ENCODE peak calls at places on chromosomes 6 and 20, in six cellular contexts. One of them, this sample, is unnamed.

GRCh38 chr6:27503436-27504030 is 30.6 kb upstream of the ZNF184 start:
- DNase-seq in H9: peak; percentile 76
- DNase-seq in fibroblast of mammary gland: peak; percentile 83
- DNase-seq in MM.1S: peak; percentile 75
- DNase-seq in BE2C: peak; percentile 71
- DNase-seq in dorsolateral prefrontal cortex: peak; percentile 12
- DNase-seq in this sample: no peak

GRCh38 chr6:154448448-154449096 is 61.9 kb downstream of the CNKSR3 start:
- DNase-seq in H9: no peak
- DNase-seq in fibroblast of mammary gland: peak; percentile 78
- DNase-seq in MM.1S: no peak
- DNase-seq in BE2C: peak; percentile 67
- DNase-seq in dorsolateral prefrontal cortex: no peak
- DNase-seq in this sample: no peak

GRCh38 chr20:18588554-18589043 is 745 bp downstream of the DTD1 start:
- DNase-seq in H9: peak; percentile 42
- DNase-seq in fibroblast of mammary gland: no peak
- DNase-seq in MM.1S: no peak
- DNase-seq in BE2C: peak; percentile 9
- DNase-seq in dorsolateral prefrontal cortex: no peak
- DNase-seq in this sample: no peak

GRCh38 chr6:399785-400517 is 8.4 kb downstream of the IRF4 start:
- DNase-seq in H9: no peak
- DNase-seq in fibroblast of mammary gland: no peak
- DNase-seq in MM.1S: peak; percentile 95
- DNase-seq in BE2C: no peak
- DNase-seq in dorsolateral prefrontal cortex: no peak
- DNase-seq in this sample: peak; percentile 76

GRCh38 chr6:27847706-27848105 is 64.5 kb downstream of the OR2B2 start:
- DNase-seq in H9: no peak
- DNase-seq in fibroblast of mammary gland: peak; percentile 73
- DNase-seq in MM.1S: no peak
- DNase-seq in BE2C: no peak
- DNase-seq in dorsolateral prefrontal cortex: no peak
- DNase-seq in this sample: no peak

GRCh38 chr6:64084201-64084663 is 448.6 kb downstream of the PHF3 start:
- DNase-seq in H9: no peak
- DNase-seq in fibroblast of mammary gland: no peak
- DNase-seq in MM.1S: no peak
- DNase-seq in BE2C: no peak
- DNase-seq in dorsolateral prefrontal cortex: no peak
- DNase-seq in this sample: no peak

GRCh38 chr20:2688041-2688591 is 4.5 kb upstream of the EBF4 start:
- DNase-seq in H9: peak; percentile 76
- DNase-seq in fibroblast of mammary gland: peak; percentile 28
- DNase-seq in MM.1S: peak; percentile 56
- DNase-seq in BE2C: peak; percentile 61
- DNase-seq in dorsolateral prefrontal cortex: peak; percentile 43
- DNase-seq in this sample: peak; percentile 68

GRCh38 chr6:154766993-154767392 is 33.8 kb downstream of the SCAF8 start:
- DNase-seq in H9: no peak
- DNase-seq in fibroblast of mammary gland: no peak
- DNase-seq in MM.1S: no peak
- DNase-seq in BE2C: no peak
- DNase-seq in dorsolateral prefrontal cortex: no peak
- DNase-seq in this sample: no peak

GRCh38 chr6:7404546-7404945 is 14.9 kb downstream of the RIOK1 start:
- DNase-seq in H9: no peak
- DNase-seq in fibroblast of mammary gland: peak; percentile 15
- DNase-seq in MM.1S: no peak
- DNase-seq in BE2C: no peak
- DNase-seq in dorsolateral prefrontal cortex: no peak
- DNase-seq in this sample: no peak

GRCh38 chr20:24991897-24992419 is 593 bp downstream of the APMAP start:
- DNase-seq in H9: no peak
- DNase-seq in fibroblast of mammary gland: no peak
- DNase-seq in MM.1S: no peak
- DNase-seq in BE2C: peak; percentile 24
- DNase-seq in dorsolateral prefrontal cortex: no peak
- DNase-seq in this sample: no peak

GRCh38 chr6:170173416-170173990 is 117.4 kb downstream of the DLL1 start:
- DNase-seq in H9: no peak
- DNase-seq in fibroblast of mammary gland: no peak
- DNase-seq in MM.1S: no peak
- DNase-seq in BE2C: no peak
- DNase-seq in dorsolateral prefrontal cortex: no peak
- DNase-seq in this sample: no peak

GRCh38 chr6:33737267-33738026 is 9.3 kb downstream of the IP6K3 start:
- DNase-seq in H9: no peak
- DNase-seq in fibroblast of mammary gland: no peak
- DNase-seq in MM.1S: no peak
- DNase-seq in BE2C: no peak
- DNase-seq in dorsolateral prefrontal cortex: no peak
- DNase-seq in this sample: no peak

GRCh38 chr6:40328376-40328987 is 258.7 kb downstream of the LRFN2 start:
- DNase-seq in H9: peak; percentile 89
- DNase-seq in fibroblast of mammary gland: no peak
- DNase-seq in MM.1S: peak; percentile 35
- DNase-seq in BE2C: peak; percentile 61
- DNase-seq in dorsolateral prefrontal cortex: no peak
- DNase-seq in this sample: no peak

GRCh38 chr20:20465259-20465658 is 97.4 kb downstream of the INSM1 start:
- DNase-seq in H9: peak; percentile 52
- DNase-seq in fibroblast of mammary gland: peak; percentile 28
- DNase-seq in MM.1S: no peak
- DNase-seq in BE2C: peak; percentile 37
- DNase-seq in dorsolateral prefrontal cortex: no peak
- DNase-seq in this sample: no peak

GRCh38 chr6:11538049-11538798 is 675 bp downstream of the TMEM170B start:
- DNase-seq in H9: peak; percentile 37
- DNase-seq in fibroblast of mammary gland: no peak
- DNase-seq in MM.1S: no peak
- DNase-seq in BE2C: peak; percentile 32
- DNase-seq in dorsolateral prefrontal cortex: peak; percentile 43
- DNase-seq in this sample: peak; percentile 42

GRCh38 chr6:159279790-159280277 is 110.6 kb downstream of the FNDC1 start:
- DNase-seq in H9: peak; percentile 43
- DNase-seq in fibroblast of mammary gland: no peak
- DNase-seq in MM.1S: no peak
- DNase-seq in BE2C: peak; percentile 21
- DNase-seq in dorsolateral prefrontal cortex: no peak
- DNase-seq in this sample: no peak

GRCh38 chr6:164308339-164308738 is 893.8 kb downstream of the QKI start:
- DNase-seq in H9: no peak
- DNase-seq in fibroblast of mammary gland: no peak
- DNase-seq in MM.1S: no peak
- DNase-seq in BE2C: no peak
- DNase-seq in dorsolateral prefrontal cortex: no peak
- DNase-seq in this sample: no peak

GRCh38 chr20:9966966-9967365 is 67.8 kb upstream of the ANKEF1 start:
- DNase-seq in H9: no peak
- DNase-seq in fibroblast of mammary gland: peak; percentile 26
- DNase-seq in MM.1S: no peak
- DNase-seq in BE2C: no peak
- DNase-seq in dorsolateral prefrontal cortex: no peak
- DNase-seq in this sample: no peak

GRCh38 chr6:4133941-4134838 is 1.2 kb downstream of the ECI2 start:
- DNase-seq in H9: no peak
- DNase-seq in fibroblast of mammary gland: peak; percentile 25
- DNase-seq in MM.1S: peak; percentile 48
- DNase-seq in BE2C: no peak
- DNase-seq in dorsolateral prefrontal cortex: peak; percentile 38
- DNase-seq in this sample: peak; percentile 18

GRCh38 chr6:116382587-116382986 is 11.8 kb downstream of the DSE start:
- DNase-seq in H9: no peak
- DNase-seq in fibroblast of mammary gland: no peak
- DNase-seq in MM.1S: no peak
- DNase-seq in BE2C: no peak
- DNase-seq in dorsolateral prefrontal cortex: no peak
- DNase-seq in this sample: no peak

GRCh38 chr20:48352042-48352441 is 475.8 kb downstream of the PREX1 start:
- DNase-seq in H9: no peak
- DNase-seq in fibroblast of mammary gland: no peak
- DNase-seq in MM.1S: no peak
- DNase-seq in BE2C: no peak
- DNase-seq in dorsolateral prefrontal cortex: no peak
- DNase-seq in this sample: no peak

GRCh38 chr6:2658788-2659187 is 91.9 kb downstream of the MYLK4 start:
- DNase-seq in H9: no peak
- DNase-seq in fibroblast of mammary gland: peak; percentile 9
- DNase-seq in MM.1S: no peak
- DNase-seq in BE2C: no peak
- DNase-seq in dorsolateral prefrontal cortex: no peak
- DNase-seq in this sample: peak; percentile 54

GRCh38 chr6:106287215-106287614 is 38.3 kb downstream of the ATG5 start:
- DNase-seq in H9: no peak
- DNase-seq in fibroblast of mammary gland: no peak
- DNase-seq in MM.1S: no peak
- DNase-seq in BE2C: no peak
- DNase-seq in dorsolateral prefrontal cortex: no peak
- DNase-seq in this sample: no peak

GRCh38 chr20:50967621-50968020 is 9.0 kb downstream of the MOCS3 start:
- DNase-seq in H9: no peak
- DNase-seq in fibroblast of mammary gland: no peak
- DNase-seq in MM.1S: no peak
- DNase-seq in BE2C: no peak
- DNase-seq in dorsolateral prefrontal cortex: no peak
- DNase-seq in this sample: no peak

GRCh38 chr6:75424610-75425548 is 68.7 kb downstream of the FILIP1 start:
- DNase-seq in H9: no peak
- DNase-seq in fibroblast of mammary gland: no peak
- DNase-seq in MM.1S: peak; percentile 37
- DNase-seq in BE2C: no peak
- DNase-seq in dorsolateral prefrontal cortex: no peak
- DNase-seq in this sample: no peak

DNA sequence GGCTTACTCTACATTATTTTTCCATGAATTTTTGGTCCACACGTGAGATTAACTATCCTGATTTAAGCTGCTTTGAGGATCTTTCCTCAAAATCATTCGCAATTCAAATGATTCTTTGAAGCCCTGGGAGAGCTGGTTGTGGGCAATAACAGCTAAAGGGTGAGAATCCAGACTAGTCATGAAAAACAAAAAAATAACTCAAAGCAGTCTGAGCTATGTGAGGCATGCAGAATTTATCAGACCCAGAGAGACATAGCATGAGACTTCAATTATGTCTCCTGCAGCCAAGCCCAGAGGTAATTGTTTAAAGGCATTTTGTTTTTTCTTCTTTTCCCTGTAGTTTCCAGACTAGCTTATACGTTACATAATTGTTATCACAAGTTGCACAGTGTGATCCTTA is 517.3 kb upstream of the PTCHD4 start:
- DNase-seq in H9: no peak
- DNase-seq in fibroblast of mammary gland: no peak
- DNase-seq in MM.1S: no peak
- DNase-seq in BE2C: no peak
- DNase-seq in dorsolateral prefrontal cortex: no peak
- DNase-seq in this sample: no peak
- TF ChIP-seq CTCF in H9: no peak
- TF ChIP-seq CTCF in fibroblast of mammary gland: no peak
- TF ChIP-seq CTCF in MM.1S: no peak
- TF ChIP-seq CTCF in BE2C: no peak
- TF ChIP-seq CTCF in dorsolateral prefrontal cortex: no peak
- TF ChIP-seq CTCF in this sample: no peak

GRCh38 chr6:25056130-25056529 is 120.4 kb upstream of the RIPOR2 start:
- DNase-seq in H9: no peak
- DNase-seq in fibroblast of mammary gland: no peak
- DNase-seq in MM.1S: no peak
- DNase-seq in BE2C: no peak
- DNase-seq in dorsolateral prefrontal cortex: no peak
- DNase-seq in this sample: peak; percentile 55

GRCh38 chr6:25054469-25054868 is 118.7 kb upstream of the RIPOR2 start:
- DNase-seq in H9: no peak
- DNase-seq in fibroblast of mammary gland: peak; percentile 84
- DNase-seq in MM.1S: no peak
- DNase-seq in BE2C: no peak
- DNase-seq in dorsolateral prefrontal cortex: no peak
- DNase-seq in this sample: peak; percentile 7

GRCh38 chr6:25052181-25052580 is 116.4 kb upstream of the RIPOR2 start:
- DNase-seq in H9: no peak
- DNase-seq in fibroblast of mammary gland: no peak
- DNase-seq in MM.1S: no peak
- DNase-seq in BE2C: no peak
- DNase-seq in dorsolateral prefrontal cortex: no peak
- DNase-seq in this sample: no peak

GRCh38 chr6:25051083-25051482 is 115.3 kb upstream of the RIPOR2 start:
- DNase-seq in H9: no peak
- DNase-seq in fibroblast of mammary gland: no peak
- DNase-seq in MM.1S: no peak
- DNase-seq in BE2C: no peak
- DNase-seq in dorsolateral prefrontal cortex: no peak
- DNase-seq in this sample: no peak

GRCh38 chr6:25053875-25054371 is 118.2 kb upstream of the RIPOR2 start:
- DNase-seq in H9: no peak
- DNase-seq in fibroblast of mammary gland: peak; percentile 88
- DNase-seq in MM.1S: no peak
- DNase-seq in BE2C: no peak
- DNase-seq in dorsolateral prefrontal cortex: no peak
- DNase-seq in this sample: peak; percentile 48
- TF ChIP-seq CTCF in H9: peak; percentile 13
- TF ChIP-seq CTCF in fibroblast of mammary gland: no peak
- TF ChIP-seq CTCF in MM.1S: no peak
- TF ChIP-seq CTCF in BE2C: no peak
- TF ChIP-seq CTCF in dorsolateral prefrontal cortex: no peak
- TF ChIP-seq CTCF in this sample: peak; percentile 13

DNA sequence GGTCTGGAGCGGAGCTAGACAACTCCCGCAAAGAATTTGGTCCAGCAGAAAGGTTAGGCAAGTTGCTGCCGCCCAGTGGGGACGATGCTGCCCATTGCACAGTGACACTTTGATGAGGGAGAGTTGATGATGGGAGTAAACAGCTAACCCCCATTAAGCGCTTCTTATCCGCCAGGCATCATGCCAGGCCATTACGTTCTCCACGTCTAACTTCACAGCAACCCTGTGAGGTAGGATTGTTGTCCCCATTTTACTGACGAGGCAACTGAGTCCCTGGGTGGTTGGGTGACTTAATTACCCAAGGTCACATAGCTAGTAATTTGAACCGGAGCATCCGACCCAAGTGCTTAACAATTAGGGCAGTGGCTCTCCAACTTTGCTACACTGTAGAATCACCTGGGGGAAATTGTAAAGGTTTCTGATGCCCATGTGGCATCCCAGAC is 731 bp downstream of the RALGAPB start:
- DNase-seq in H9: no peak
- DNase-seq in fibroblast of mammary gland: peak; percentile 31
- DNase-seq in MM.1S: peak; percentile 37
- DNase-seq in BE2C: peak; percentile 53
- DNase-seq in dorsolateral prefrontal cortex: no peak
- DNase-seq in this sample: no peak
- TF ChIP-seq CTCF in H9: peak; percentile 6
- TF ChIP-seq CTCF in fibroblast of mammary gland: peak; percentile 16
- TF ChIP-seq CTCF in MM.1S: peak; percentile 30
- TF ChIP-seq CTCF in BE2C: peak; percentile 17
- TF ChIP-seq CTCF in dorsolateral prefrontal cortex: no peak
- TF ChIP-seq CTCF in this sample: no peak

DNA sequence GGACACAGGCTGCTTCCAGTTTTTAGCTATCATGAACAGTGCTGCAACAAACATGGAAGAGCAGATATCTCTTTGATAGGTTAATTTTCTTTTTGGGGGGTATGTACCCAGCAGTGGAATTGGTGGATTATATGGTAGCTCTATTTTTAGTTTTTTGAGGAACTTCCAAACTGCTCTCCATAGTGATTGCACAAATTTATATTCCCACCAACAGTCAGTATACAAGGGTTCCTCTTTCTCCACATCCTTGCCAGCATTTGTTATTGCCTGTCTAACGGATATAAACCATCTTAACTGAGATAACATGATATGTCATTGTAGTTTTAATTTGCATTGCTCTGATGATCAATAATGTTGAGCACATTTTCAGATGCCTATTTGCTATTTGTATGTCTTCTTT is 237.6 kb downstream of the MMUT start:
- DNase-seq in H9: no peak
- DNase-seq in fibroblast of mammary gland: no peak
- DNase-seq in MM.1S: no peak
- DNase-seq in BE2C: no peak
- DNase-seq in dorsolateral prefrontal cortex: no peak
- DNase-seq in this sample: no peak
- TF ChIP-seq CTCF in H9: no peak
- TF ChIP-seq CTCF in fibroblast of mammary gland: no peak
- TF ChIP-seq CTCF in MM.1S: no peak
- TF ChIP-seq CTCF in BE2C: no peak
- TF ChIP-seq CTCF in dorsolateral prefrontal cortex: no peak
- TF ChIP-seq CTCF in this sample: no peak

This sample was measured in GM10248.